ENCODE peak calls at places on chromosomes 5 and 9, in nine cellular contexts. One of them, this sample, is unnamed.

GRCh38 chr9:137078701-137079400 is 1.5 kb downstream of the UAP1L1 start:
- DNase-seq in fibroblast of mammary gland: no peak
- DNase-seq in adrenal gland: no peak
- DNase-seq in activated T-cell treated with anti-CD3 and anti-CD28 coated beads, Interleukin-2, amount 50 U/mL, for 72 hours: no peak
- DNase-seq in HTR-8/SVneo: no peak
- DNase-seq in HuH-7: no peak
- DNase-seq in NCI-H1092 treated with DMSO at 0.1 percent for 48 hours: no peak
- DNase-seq in activated CD4-positive, alpha-beta T cell treated with anti-CD3 and anti-CD28 coated beads, Interleukin-2, amount 10 ng/mL, durations not matched to agents 7 days and 5 days: no peak
- DNase-seq in EH: no peak
- DNase-seq in this sample: no peak

GRCh38 chr9:89522261-89522978 is 24.5 kb upstream of the SEMA4D start:
- DNase-seq in fibroblast of mammary gland: no peak
- DNase-seq in adrenal gland: no peak
- DNase-seq in activated T-cell treated with anti-CD3 and anti-CD28 coated beads, Interleukin-2, amount 50 U/mL, for 72 hours: peak
- DNase-seq in HTR-8/SVneo: no peak
- DNase-seq in HuH-7: no peak
- DNase-seq in NCI-H1092 treated with DMSO at 0.1 percent for 48 hours: no peak
- DNase-seq in activated CD4-positive, alpha-beta T cell treated with anti-CD3 and anti-CD28 coated beads, Interleukin-2, amount 10 ng/mL, durations not matched to agents 7 days and 5 days: peak
- DNase-seq in EH: no peak
- DNase-seq in this sample: no peak

GRCh38 chr5:126031989-126032716 is 391.1 kb upstream of the GRAMD2B start:
- DNase-seq in fibroblast of mammary gland: peak
- DNase-seq in adrenal gland: no peak
- DNase-seq in activated T-cell treated with anti-CD3 and anti-CD28 coated beads, Interleukin-2, amount 50 U/mL, for 72 hours: no peak
- DNase-seq in HTR-8/SVneo: no peak
- DNase-seq in HuH-7: no peak
- DNase-seq in NCI-H1092 treated with DMSO at 0.1 percent for 48 hours: peak
- DNase-seq in activated CD4-positive, alpha-beta T cell treated with anti-CD3 and anti-CD28 coated beads, Interleukin-2, amount 10 ng/mL, durations not matched to agents 7 days and 5 days: no peak
- DNase-seq in EH: peak
- DNase-seq in this sample: peak

GRCh38 chr9:20618361-20618799 is 3.9 kb downstream of the MLLT3 start:
- DNase-seq in fibroblast of mammary gland: peak
- DNase-seq in adrenal gland: peak
- DNase-seq in activated T-cell treated with anti-CD3 and anti-CD28 coated beads, Interleukin-2, amount 50 U/mL, for 72 hours: no peak
- DNase-seq in HTR-8/SVneo: no peak
- DNase-seq in HuH-7: no peak
- DNase-seq in NCI-H1092 treated with DMSO at 0.1 percent for 48 hours: no peak
- DNase-seq in activated CD4-positive, alpha-beta T cell treated with anti-CD3 and anti-CD28 coated beads, Interleukin-2, amount 10 ng/mL, durations not matched to agents 7 days and 5 days: no peak
- DNase-seq in EH: peak
- DNase-seq in this sample: peak

GRCh38 chr5:129387944-129388343 is 72.2 kb upstream of the ADAMTS19 start:
- DNase-seq in fibroblast of mammary gland: no peak
- DNase-seq in adrenal gland: no peak
- DNase-seq in activated T-cell treated with anti-CD3 and anti-CD28 coated beads, Interleukin-2, amount 50 U/mL, for 72 hours: no peak
- DNase-seq in HTR-8/SVneo: no peak
- DNase-seq in HuH-7: no peak
- DNase-seq in NCI-H1092 treated with DMSO at 0.1 percent for 48 hours: no peak
- DNase-seq in activated CD4-positive, alpha-beta T cell treated with anti-CD3 and anti-CD28 coated beads, Interleukin-2, amount 10 ng/mL, durations not matched to agents 7 days and 5 days: no peak
- DNase-seq in EH: no peak
- DNase-seq in this sample: no peak

GRCh38 chr9:133315997-133316396 is 20.0 kb downstream of the SURF6 start:
- DNase-seq in fibroblast of mammary gland: no peak
- DNase-seq in adrenal gland: no peak
- DNase-seq in activated T-cell treated with anti-CD3 and anti-CD28 coated beads, Interleukin-2, amount 50 U/mL, for 72 hours: no peak
- DNase-seq in HTR-8/SVneo: no peak
- DNase-seq in HuH-7: no peak
- DNase-seq in NCI-H1092 treated with DMSO at 0.1 percent for 48 hours: no peak
- DNase-seq in activated CD4-positive, alpha-beta T cell treated with anti-CD3 and anti-CD28 coated beads, Interleukin-2, amount 10 ng/mL, durations not matched to agents 7 days and 5 days: no peak
- DNase-seq in EH: no peak
- DNase-seq in this sample: no peak

GRCh38 chr5:132459983-132460834 is 30.4 kb downstream of the IRF1 start:
- DNase-seq in fibroblast of mammary gland: no peak
- DNase-seq in adrenal gland: no peak
- DNase-seq in activated T-cell treated with anti-CD3 and anti-CD28 coated beads, Interleukin-2, amount 50 U/mL, for 72 hours: no peak
- DNase-seq in HTR-8/SVneo: no peak
- DNase-seq in HuH-7: no peak
- DNase-seq in NCI-H1092 treated with DMSO at 0.1 percent for 48 hours: peak
- DNase-seq in activated CD4-positive, alpha-beta T cell treated with anti-CD3 and anti-CD28 coated beads, Interleukin-2, amount 10 ng/mL, durations not matched to agents 7 days and 5 days: no peak
- DNase-seq in EH: no peak
- DNase-seq in this sample: no peak

GRCh38 chr9:12778389-12778788 is 3.6 kb downstream of the LURAP1L start:
- DNase-seq in fibroblast of mammary gland: no peak
- DNase-seq in adrenal gland: no peak
- DNase-seq in activated T-cell treated with anti-CD3 and anti-CD28 coated beads, Interleukin-2, amount 50 U/mL, for 72 hours: no peak
- DNase-seq in HTR-8/SVneo: no peak
- DNase-seq in HuH-7: no peak
- DNase-seq in NCI-H1092 treated with DMSO at 0.1 percent for 48 hours: no peak
- DNase-seq in activated CD4-positive, alpha-beta T cell treated with anti-CD3 and anti-CD28 coated beads, Interleukin-2, amount 10 ng/mL, durations not matched to agents 7 days and 5 days: no peak
- DNase-seq in EH: no peak
- DNase-seq in this sample: no peak

GRCh38 chr9:130297371-130297770 is 31.8 kb downstream of the HMCN2 start:
- DNase-seq in fibroblast of mammary gland: no peak
- DNase-seq in adrenal gland: no peak
- DNase-seq in activated T-cell treated with anti-CD3 and anti-CD28 coated beads, Interleukin-2, amount 50 U/mL, for 72 hours: no peak
- DNase-seq in HTR-8/SVneo: no peak
- DNase-seq in HuH-7: no peak
- DNase-seq in NCI-H1092 treated with DMSO at 0.1 percent for 48 hours: no peak
- DNase-seq in activated CD4-positive, alpha-beta T cell treated with anti-CD3 and anti-CD28 coated beads, Interleukin-2, amount 10 ng/mL, durations not matched to agents 7 days and 5 days: no peak
- DNase-seq in EH: no peak
- DNase-seq in this sample: no peak

GRCh38 chr5:169416583-169417196 is 115.8 kb upstream of the SLIT3 start:
- DNase-seq in fibroblast of mammary gland: peak
- DNase-seq in adrenal gland: no peak
- DNase-seq in activated T-cell treated with anti-CD3 and anti-CD28 coated beads, Interleukin-2, amount 50 U/mL, for 72 hours: no peak
- DNase-seq in HTR-8/SVneo: peak
- DNase-seq in HuH-7: no peak
- DNase-seq in NCI-H1092 treated with DMSO at 0.1 percent for 48 hours: no peak
- DNase-seq in activated CD4-positive, alpha-beta T cell treated with anti-CD3 and anti-CD28 coated beads, Interleukin-2, amount 10 ng/mL, durations not matched to agents 7 days and 5 days: no peak
- DNase-seq in EH: peak
- DNase-seq in this sample: peak

GRCh38 chr9:5186416-5187169 is 1.2 kb upstream of the INSL6 start:
- DNase-seq in fibroblast of mammary gland: peak
- DNase-seq in adrenal gland: peak
- DNase-seq in activated T-cell treated with anti-CD3 and anti-CD28 coated beads, Interleukin-2, amount 50 U/mL, for 72 hours: peak
- DNase-seq in HTR-8/SVneo: peak
- DNase-seq in HuH-7: peak
- DNase-seq in NCI-H1092 treated with DMSO at 0.1 percent for 48 hours: peak
- DNase-seq in activated CD4-positive, alpha-beta T cell treated with anti-CD3 and anti-CD28 coated beads, Interleukin-2, amount 10 ng/mL, durations not matched to agents 7 days and 5 days: peak
- DNase-seq in EH: peak
- DNase-seq in this sample: peak

GRCh38 chr5:124927735-124928134 is 181.3 kb upstream of the ZNF608 start:
- DNase-seq in fibroblast of mammary gland: peak
- DNase-seq in adrenal gland: no peak
- DNase-seq in activated T-cell treated with anti-CD3 and anti-CD28 coated beads, Interleukin-2, amount 50 U/mL, for 72 hours: no peak
- DNase-seq in HTR-8/SVneo: no peak
- DNase-seq in HuH-7: no peak
- DNase-seq in NCI-H1092 treated with DMSO at 0.1 percent for 48 hours: no peak
- DNase-seq in activated CD4-positive, alpha-beta T cell treated with anti-CD3 and anti-CD28 coated beads, Interleukin-2, amount 10 ng/mL, durations not matched to agents 7 days and 5 days: no peak
- DNase-seq in EH: peak
- DNase-seq in this sample: peak

GRCh38 chr5:76610196-76610595 is 13.0 kb downstream of the F2RL2 start:
- DNase-seq in fibroblast of mammary gland: no peak
- DNase-seq in adrenal gland: no peak
- DNase-seq in activated T-cell treated with anti-CD3 and anti-CD28 coated beads, Interleukin-2, amount 50 U/mL, for 72 hours: no peak
- DNase-seq in HTR-8/SVneo: no peak
- DNase-seq in HuH-7: no peak
- DNase-seq in NCI-H1092 treated with DMSO at 0.1 percent for 48 hours: no peak
- DNase-seq in activated CD4-positive, alpha-beta T cell treated with anti-CD3 and anti-CD28 coated beads, Interleukin-2, amount 10 ng/mL, durations not matched to agents 7 days and 5 days: no peak
- DNase-seq in EH: peak
- DNase-seq in this sample: peak

GRCh38 chr9:86410281-86410680 is 56.1 kb upstream of the TUT7 start:
- DNase-seq in fibroblast of mammary gland: no peak
- DNase-seq in adrenal gland: no peak
- DNase-seq in activated T-cell treated with anti-CD3 and anti-CD28 coated beads, Interleukin-2, amount 50 U/mL, for 72 hours: no peak
- DNase-seq in HTR-8/SVneo: no peak
- DNase-seq in HuH-7: no peak
- DNase-seq in NCI-H1092 treated with DMSO at 0.1 percent for 48 hours: no peak
- DNase-seq in activated CD4-positive, alpha-beta T cell treated with anti-CD3 and anti-CD28 coated beads, Interleukin-2, amount 10 ng/mL, durations not matched to agents 7 days and 5 days: no peak
- DNase-seq in EH: no peak
- DNase-seq in this sample: no peak

GRCh38 chr9:78674874-78675273 is 377.9 kb downstream of the PSAT1 start:
- DNase-seq in fibroblast of mammary gland: no peak
- DNase-seq in adrenal gland: no peak
- DNase-seq in activated T-cell treated with anti-CD3 and anti-CD28 coated beads, Interleukin-2, amount 50 U/mL, for 72 hours: no peak
- DNase-seq in HTR-8/SVneo: no peak
- DNase-seq in HuH-7: no peak
- DNase-seq in NCI-H1092 treated with DMSO at 0.1 percent for 48 hours: no peak
- DNase-seq in activated CD4-positive, alpha-beta T cell treated with anti-CD3 and anti-CD28 coated beads, Interleukin-2, amount 10 ng/mL, durations not matched to agents 7 days and 5 days: no peak
- DNase-seq in EH: no peak
- DNase-seq in this sample: no peak

GRCh38 chr9:129378241-129378661 is 200.2 kb upstream of the IER5L start:
- DNase-seq in fibroblast of mammary gland: no peak
- DNase-seq in adrenal gland: no peak
- DNase-seq in activated T-cell treated with anti-CD3 and anti-CD28 coated beads, Interleukin-2, amount 50 U/mL, for 72 hours: no peak
- DNase-seq in HTR-8/SVneo: no peak
- DNase-seq in HuH-7: no peak
- DNase-seq in NCI-H1092 treated with DMSO at 0.1 percent for 48 hours: no peak
- DNase-seq in activated CD4-positive, alpha-beta T cell treated with anti-CD3 and anti-CD28 coated beads, Interleukin-2, amount 10 ng/mL, durations not matched to agents 7 days and 5 days: no peak
- DNase-seq in EH: no peak
- DNase-seq in this sample: no peak

GRCh38 chr9:32523910-32524309 is 2.1 kb downstream of the RIGI start:
- DNase-seq in fibroblast of mammary gland: no peak
- DNase-seq in adrenal gland: no peak
- DNase-seq in activated T-cell treated with anti-CD3 and anti-CD28 coated beads, Interleukin-2, amount 50 U/mL, for 72 hours: no peak
- DNase-seq in HTR-8/SVneo: no peak
- DNase-seq in HuH-7: no peak
- DNase-seq in NCI-H1092 treated with DMSO at 0.1 percent for 48 hours: no peak
- DNase-seq in activated CD4-positive, alpha-beta T cell treated with anti-CD3 and anti-CD28 coated beads, Interleukin-2, amount 10 ng/mL, durations not matched to agents 7 days and 5 days: no peak
- DNase-seq in EH: no peak
- DNase-seq in this sample: no peak

GRCh38 chr5:173291722-173292658 is 36.2 kb downstream of the STC2 start:
- DNase-seq in fibroblast of mammary gland: peak
- DNase-seq in adrenal gland: no peak
- DNase-seq in activated T-cell treated with anti-CD3 and anti-CD28 coated beads, Interleukin-2, amount 50 U/mL, for 72 hours: no peak
- DNase-seq in HTR-8/SVneo: peak
- DNase-seq in HuH-7: no peak
- DNase-seq in NCI-H1092 treated with DMSO at 0.1 percent for 48 hours: no peak
- DNase-seq in activated CD4-positive, alpha-beta T cell treated with anti-CD3 and anti-CD28 coated beads, Interleukin-2, amount 10 ng/mL, durations not matched to agents 7 days and 5 days: no peak
- DNase-seq in EH: peak
- DNase-seq in this sample: peak

GRCh38 chr5:159441441-159441840 is 111.2 kb upstream of the IL12B start:
- DNase-seq in fibroblast of mammary gland: peak
- DNase-seq in adrenal gland: peak
- DNase-seq in activated T-cell treated with anti-CD3 and anti-CD28 coated beads, Interleukin-2, amount 50 U/mL, for 72 hours: no peak
- DNase-seq in HTR-8/SVneo: peak
- DNase-seq in HuH-7: peak
- DNase-seq in NCI-H1092 treated with DMSO at 0.1 percent for 48 hours: no peak
- DNase-seq in activated CD4-positive, alpha-beta T cell treated with anti-CD3 and anti-CD28 coated beads, Interleukin-2, amount 10 ng/mL, durations not matched to agents 7 days and 5 days: no peak
- DNase-seq in EH: peak
- DNase-seq in this sample: peak

GRCh38 chr9:22337261-22337660 is 109.4 kb upstream of the DMRTA1 start:
- DNase-seq in fibroblast of mammary gland: no peak
- DNase-seq in adrenal gland: no peak
- DNase-seq in activated T-cell treated with anti-CD3 and anti-CD28 coated beads, Interleukin-2, amount 50 U/mL, for 72 hours: no peak
- DNase-seq in HTR-8/SVneo: no peak
- DNase-seq in HuH-7: no peak
- DNase-seq in NCI-H1092 treated with DMSO at 0.1 percent for 48 hours: no peak
- DNase-seq in activated CD4-positive, alpha-beta T cell treated with anti-CD3 and anti-CD28 coated beads, Interleukin-2, amount 10 ng/mL, durations not matched to agents 7 days and 5 days: no peak
- DNase-seq in EH: no peak
- DNase-seq in this sample: no peak

GRCh38 chr9:112203536-112203935 is 28.4 kb upstream of the SUSD1 start:
- DNase-seq in fibroblast of mammary gland: peak
- DNase-seq in adrenal gland: no peak
- DNase-seq in activated T-cell treated with anti-CD3 and anti-CD28 coated beads, Interleukin-2, amount 50 U/mL, for 72 hours: no peak
- DNase-seq in HTR-8/SVneo: no peak
- DNase-seq in HuH-7: no peak
- DNase-seq in NCI-H1092 treated with DMSO at 0.1 percent for 48 hours: no peak
- DNase-seq in activated CD4-positive, alpha-beta T cell treated with anti-CD3 and anti-CD28 coated beads, Interleukin-2, amount 10 ng/mL, durations not matched to agents 7 days and 5 days: no peak
- DNase-seq in EH: peak
- DNase-seq in this sample: peak

GRCh38 chr9:504921-505821 is 290.5 kb downstream of the DOCK8 start:
- DNase-seq in fibroblast of mammary gland: no peak
- DNase-seq in adrenal gland: peak
- DNase-seq in activated T-cell treated with anti-CD3 and anti-CD28 coated beads, Interleukin-2, amount 50 U/mL, for 72 hours: peak
- DNase-seq in HTR-8/SVneo: no peak
- DNase-seq in HuH-7: peak
- DNase-seq in NCI-H1092 treated with DMSO at 0.1 percent for 48 hours: no peak
- DNase-seq in activated CD4-positive, alpha-beta T cell treated with anti-CD3 and anti-CD28 coated beads, Interleukin-2, amount 10 ng/mL, durations not matched to agents 7 days and 5 days: peak
- DNase-seq in EH: no peak
- DNase-seq in this sample: peak

GRCh38 chr5:74916831-74917710 is 50.9 kb upstream of the FAM169A start:
- DNase-seq in fibroblast of mammary gland: peak
- DNase-seq in adrenal gland: no peak
- DNase-seq in activated T-cell treated with anti-CD3 and anti-CD28 coated beads, Interleukin-2, amount 50 U/mL, for 72 hours: no peak
- DNase-seq in HTR-8/SVneo: peak
- DNase-seq in HuH-7: peak
- DNase-seq in NCI-H1092 treated with DMSO at 0.1 percent for 48 hours: no peak
- DNase-seq in activated CD4-positive, alpha-beta T cell treated with anti-CD3 and anti-CD28 coated beads, Interleukin-2, amount 10 ng/mL, durations not matched to agents 7 days and 5 days: no peak
- DNase-seq in EH: peak
- DNase-seq in this sample: peak

GRCh38 chr9:35954942-35955546 is 2.9 kb downstream of the OR2S2 start:
- DNase-seq in fibroblast of mammary gland: peak
- DNase-seq in adrenal gland: peak
- DNase-seq in activated T-cell treated with anti-CD3 and anti-CD28 coated beads, Interleukin-2, amount 50 U/mL, for 72 hours: peak
- DNase-seq in HTR-8/SVneo: peak
- DNase-seq in HuH-7: peak
- DNase-seq in NCI-H1092 treated with DMSO at 0.1 percent for 48 hours: peak
- DNase-seq in activated CD4-positive, alpha-beta T cell treated with anti-CD3 and anti-CD28 coated beads, Interleukin-2, amount 10 ng/mL, durations not matched to agents 7 days and 5 days: peak
- DNase-seq in EH: peak
- DNase-seq in this sample: peak

GRCh38 chr5:139650031-139650688 is 2.0 kb downstream of the CXXC5 start:
- DNase-seq in fibroblast of mammary gland: no peak
- DNase-seq in adrenal gland: peak
- DNase-seq in activated T-cell treated with anti-CD3 and anti-CD28 coated beads, Interleukin-2, amount 50 U/mL, for 72 hours: no peak
- DNase-seq in HTR-8/SVneo: no peak
- DNase-seq in HuH-7: no peak
- DNase-seq in NCI-H1092 treated with DMSO at 0.1 percent for 48 hours: no peak
- DNase-seq in activated CD4-positive, alpha-beta T cell treated with anti-CD3 and anti-CD28 coated beads, Interleukin-2, amount 10 ng/mL, durations not matched to agents 7 days and 5 days: no peak
- DNase-seq in EH: peak
- DNase-seq in this sample: peak

GRCh38 chr5:116626272-116626723 is 51.7 kb upstream of the SEMA6A start:
- DNase-seq in fibroblast of mammary gland: peak
- DNase-seq in adrenal gland: peak
- DNase-seq in activated T-cell treated with anti-CD3 and anti-CD28 coated beads, Interleukin-2, amount 50 U/mL, for 72 hours: no peak
- DNase-seq in HTR-8/SVneo: no peak
- DNase-seq in HuH-7: no peak
- DNase-seq in NCI-H1092 treated with DMSO at 0.1 percent for 48 hours: peak
- DNase-seq in activated CD4-positive, alpha-beta T cell treated with anti-CD3 and anti-CD28 coated beads, Interleukin-2, amount 10 ng/mL, durations not matched to agents 7 days and 5 days: no peak
- DNase-seq in EH: peak
- DNase-seq in this sample: peak

GRCh38 chr5:12794476-12795332 is 890.5 kb upstream of the CTNND2 start:
- DNase-seq in fibroblast of mammary gland: no peak
- DNase-seq in adrenal gland: no peak
- DNase-seq in activated T-cell treated with anti-CD3 and anti-CD28 coated beads, Interleukin-2, amount 50 U/mL, for 72 hours: no peak
- DNase-seq in HTR-8/SVneo: no peak
- DNase-seq in HuH-7: no peak
- DNase-seq in NCI-H1092 treated with DMSO at 0.1 percent for 48 hours: no peak
- DNase-seq in activated CD4-positive, alpha-beta T cell treated with anti-CD3 and anti-CD28 coated beads, Interleukin-2, amount 10 ng/mL, durations not matched to agents 7 days and 5 days: no peak
- DNase-seq in EH: no peak
- DNase-seq in this sample: no peak

GRCh38 chr5:122498163-122498562 is 186.1 kb downstream of the SNCAIP start:
- DNase-seq in fibroblast of mammary gland: no peak
- DNase-seq in adrenal gland: no peak
- DNase-seq in activated T-cell treated with anti-CD3 and anti-CD28 coated beads, Interleukin-2, amount 50 U/mL, for 72 hours: no peak
- DNase-seq in HTR-8/SVneo: no peak
- DNase-seq in HuH-7: peak
- DNase-seq in NCI-H1092 treated with DMSO at 0.1 percent for 48 hours: no peak
- DNase-seq in activated CD4-positive, alpha-beta T cell treated with anti-CD3 and anti-CD28 coated beads, Interleukin-2, amount 10 ng/mL, durations not matched to agents 7 days and 5 days: no peak
- DNase-seq in EH: peak
- DNase-seq in this sample: peak

GRCh38 chr5:34959323-34959722 is 30.0 kb downstream of the DNAJC21 start:
- DNase-seq in fibroblast of mammary gland: peak
- DNase-seq in adrenal gland: no peak
- DNase-seq in activated T-cell treated with anti-CD3 and anti-CD28 coated beads, Interleukin-2, amount 50 U/mL, for 72 hours: peak
- DNase-seq in HTR-8/SVneo: peak
- DNase-seq in HuH-7: no peak
- DNase-seq in NCI-H1092 treated with DMSO at 0.1 percent for 48 hours: no peak
- DNase-seq in activated CD4-positive, alpha-beta T cell treated with anti-CD3 and anti-CD28 coated beads, Interleukin-2, amount 10 ng/mL, durations not matched to agents 7 days and 5 days: peak
- DNase-seq in EH: peak
- DNase-seq in this sample: peak

GRCh38 chr5:175883506-175883905 is 12.1 kb downstream of the CPLX2 start:
- DNase-seq in fibroblast of mammary gland: no peak
- DNase-seq in adrenal gland: no peak
- DNase-seq in activated T-cell treated with anti-CD3 and anti-CD28 coated beads, Interleukin-2, amount 50 U/mL, for 72 hours: no peak
- DNase-seq in HTR-8/SVneo: no peak
- DNase-seq in HuH-7: no peak
- DNase-seq in NCI-H1092 treated with DMSO at 0.1 percent for 48 hours: no peak
- DNase-seq in activated CD4-positive, alpha-beta T cell treated with anti-CD3 and anti-CD28 coated beads, Interleukin-2, amount 10 ng/mL, durations not matched to agents 7 days and 5 days: no peak
- DNase-seq in EH: no peak
- DNase-seq in this sample: no peak

GRCh38 chr9:137286980-137287383 is 9.5 kb downstream of the TOR4A start:
- DNase-seq in fibroblast of mammary gland: peak
- DNase-seq in adrenal gland: no peak
- DNase-seq in activated T-cell treated with anti-CD3 and anti-CD28 coated beads, Interleukin-2, amount 50 U/mL, for 72 hours: no peak
- DNase-seq in HTR-8/SVneo: peak
- DNase-seq in HuH-7: peak
- DNase-seq in NCI-H1092 treated with DMSO at 0.1 percent for 48 hours: peak
- DNase-seq in activated CD4-positive, alpha-beta T cell treated with anti-CD3 and anti-CD28 coated beads, Interleukin-2, amount 10 ng/mL, durations not matched to agents 7 days and 5 days: peak
- DNase-seq in EH: peak
- DNase-seq in this sample: peak